ENCODE peak calls at places on chromosomes 4 and X, in six cellular contexts. C is GM10248; L is pancreas; S is naive thymus-derived CD4-positive, alpha-beta T cell; V is T-helper 9 cell; R is GM13977. Q is an unnamed sample.

GRCh38 chrX:6813836-6814370 is 279.0 kb upstream of the VCX3A start:
- DNase-seq in V (no peak), C (no peak), R (no peak), L (no peak), S (no peak), Q (no peak)

GRCh38 chrX:47191331-47191730 is 2.3 kb upstream of the UBA1 start:
- DNase-seq in V (peak; percentile 33), S (peak; percentile 18), R (no peak), C (peak; percentile 37), L (peak; percentile 42), Q (no peak)

GRCh38 chr4:587671-588350 is 11.7 kb upstream of the TMEM271 start:
- DNase-seq in S (no peak), R (no peak), L (no peak), V (no peak), C (no peak), Q (no peak)

GRCh38 chr4:2231082-2231481 is 10.8 kb downstream of the HAUS3 start:
- DNase-seq in V (no peak), C (no peak), R (no peak), L (no peak), S (no peak), Q (peak; percentile 43)

GRCh38 chr4:147589586-147589985 is 27.6 kb upstream of the TMEM184C start:
- DNase-seq in C (no peak), L (no peak), S (no peak), V (no peak), R (no peak), Q (no peak)

GRCh38 chrX:20311505-20311904 is 44.8 kb upstream of the RPS6KA3 start:
- DNase-seq in L (no peak), C (no peak), S (no peak), V (no peak), R (no peak), Q (no peak)

GRCh38 chr4:147286846-147287587 is 193.9 kb upstream of the EDNRA start:
- DNase-seq in R (no peak), C (no peak), S (no peak), V (no peak), L (no peak), Q (no peak)

GRCh38 chr4:2623442-2623841 is 87.0 kb downstream of the FAM193A start:
- DNase-seq in S (no peak), V (no peak), C (no peak), R (no peak), L (no peak), Q (no peak)

GRCh38 chr4:85142451-85142850 is 176.0 kb upstream of the WDFY3 start:
- DNase-seq in L (no peak), R (no peak), C (no peak), V (no peak), S (no peak), Q (no peak)

GRCh38 chr4:118865091-118865708 is 23.5 kb upstream of the SYNPO2 start:
- DNase-seq in V (no peak), S (peak; percentile 11), R (peak; percentile 49), L (peak; percentile 65), C (peak; percentile 50), Q (no peak)

GRCh38 chr4:113442821-113443220 is 318.7 kb downstream of the CAMK2D start:
- DNase-seq in S (no peak), V (no peak), L (no peak), C (no peak), R (no peak), Q (no peak)